ENCODE peak calls at places on chromosomes 11 and 22, in seven cellular contexts. One of them, this sample, is unnamed.

GRCh38 chr22:32355760-32356159 is 1.9 kb upstream of the RFPL3 start:
- DNase-seq in RPMI7951: no peak
- DNase-seq in HFF-Myc: no peak
- DNase-seq in activated naive CD4-positive, alpha-beta T cell treated with anti-CD3 and anti-CD28 coated beads for 36 hours: peak
- DNase-seq in thoracic aorta: no peak
- DNase-seq in PC-9: peak
- DNase-seq in lung: no peak
- DNase-seq in this sample: no peak

GRCh38 chr11:61079416-61080150 is 22.7 kb upstream of the CD5 start:
- DNase-seq in RPMI7951: no peak
- DNase-seq in HFF-Myc: no peak
- DNase-seq in activated naive CD4-positive, alpha-beta T cell treated with anti-CD3 and anti-CD28 coated beads for 36 hours: peak
- DNase-seq in thoracic aorta: no peak
- DNase-seq in PC-9: no peak
- DNase-seq in lung: no peak
- DNase-seq in this sample: no peak

GRCh38 chr22:39408173-39408572 is 8.6 kb downstream of the TAB1 start:
- DNase-seq in RPMI7951: no peak
- DNase-seq in HFF-Myc: no peak
- DNase-seq in activated naive CD4-positive, alpha-beta T cell treated with anti-CD3 and anti-CD28 coated beads for 36 hours: no peak
- DNase-seq in thoracic aorta: no peak
- DNase-seq in PC-9: no peak
- DNase-seq in lung: no peak
- DNase-seq in this sample: no peak

GRCh38 chr11:127733552-127733951 is 733.0 kb upstream of the KIRREL3 start:
- DNase-seq in RPMI7951: no peak
- DNase-seq in HFF-Myc: no peak
- DNase-seq in activated naive CD4-positive, alpha-beta T cell treated with anti-CD3 and anti-CD28 coated beads for 36 hours: no peak
- DNase-seq in thoracic aorta: no peak
- DNase-seq in PC-9: no peak
- DNase-seq in lung: no peak
- DNase-seq in this sample: no peak

GRCh38 chr11:95092549-95093324 is 3.1 kb downstream of the ENDOD1 start:
- DNase-seq in RPMI7951: peak
- DNase-seq in HFF-Myc: no peak
- DNase-seq in activated naive CD4-positive, alpha-beta T cell treated with anti-CD3 and anti-CD28 coated beads for 36 hours: peak
- DNase-seq in thoracic aorta: no peak
- DNase-seq in PC-9: peak
- DNase-seq in lung: no peak
- DNase-seq in this sample: no peak

GRCh38 chr22:23072035-23072910 is 2.0 kb downstream of the GNAZ start:
- DNase-seq in RPMI7951: no peak
- DNase-seq in HFF-Myc: no peak
- DNase-seq in activated naive CD4-positive, alpha-beta T cell treated with anti-CD3 and anti-CD28 coated beads for 36 hours: no peak
- DNase-seq in thoracic aorta: no peak
- DNase-seq in PC-9: no peak
- DNase-seq in lung: no peak
- DNase-seq in this sample: no peak

GRCh38 chr11:118979434-118979833 is 7.9 kb downstream of the FOXR1 start:
- DNase-seq in RPMI7951: no peak
- DNase-seq in HFF-Myc: no peak
- DNase-seq in activated naive CD4-positive, alpha-beta T cell treated with anti-CD3 and anti-CD28 coated beads for 36 hours: no peak
- DNase-seq in thoracic aorta: no peak
- DNase-seq in PC-9: no peak
- DNase-seq in lung: no peak
- DNase-seq in this sample: peak

GRCh38 chr22:43566021-43566420 is 154.2 kb downstream of the MPPED1 start:
- DNase-seq in RPMI7951: peak
- DNase-seq in HFF-Myc: no peak
- DNase-seq in activated naive CD4-positive, alpha-beta T cell treated with anti-CD3 and anti-CD28 coated beads for 36 hours: no peak
- DNase-seq in thoracic aorta: no peak
- DNase-seq in PC-9: no peak
- DNase-seq in lung: no peak
- DNase-seq in this sample: no peak

GRCh38 chr11:69234171-69234570 is 59.8 kb upstream of the MYEOV start:
- DNase-seq in RPMI7951: no peak
- DNase-seq in HFF-Myc: no peak
- DNase-seq in activated naive CD4-positive, alpha-beta T cell treated with anti-CD3 and anti-CD28 coated beads for 36 hours: no peak
- DNase-seq in thoracic aorta: no peak
- DNase-seq in PC-9: no peak
- DNase-seq in lung: no peak
- DNase-seq in this sample: peak

GRCh38 chr11:67996622-67997459 is 7.1 kb downstream of the UNC93B1 start:
- DNase-seq in RPMI7951: no peak
- DNase-seq in HFF-Myc: no peak
- DNase-seq in activated naive CD4-positive, alpha-beta T cell treated with anti-CD3 and anti-CD28 coated beads for 36 hours: peak
- DNase-seq in thoracic aorta: no peak
- DNase-seq in PC-9: peak
- DNase-seq in lung: peak
- DNase-seq in this sample: peak

GRCh38 chr22:22818861-22819855 is 68.5 kb upstream of the IGLL5 start:
- DNase-seq in RPMI7951: no peak
- DNase-seq in HFF-Myc: no peak
- DNase-seq in activated naive CD4-positive, alpha-beta T cell treated with anti-CD3 and anti-CD28 coated beads for 36 hours: peak
- DNase-seq in thoracic aorta: no peak
- DNase-seq in PC-9: no peak
- DNase-seq in lung: no peak
- DNase-seq in this sample: no peak

GRCh38 chr11:102760355-102761035 is 19.9 kb downstream of the MMP10 start:
- DNase-seq in RPMI7951: peak
- DNase-seq in HFF-Myc: peak
- DNase-seq in activated naive CD4-positive, alpha-beta T cell treated with anti-CD3 and anti-CD28 coated beads for 36 hours: no peak
- DNase-seq in thoracic aorta: no peak
- DNase-seq in PC-9: peak
- DNase-seq in lung: no peak
- DNase-seq in this sample: no peak

GRCh38 chr11:10927533-10927932 is 69.7 kb upstream of the ZBED5 start:
- DNase-seq in RPMI7951: no peak
- DNase-seq in HFF-Myc: no peak
- DNase-seq in activated naive CD4-positive, alpha-beta T cell treated with anti-CD3 and anti-CD28 coated beads for 36 hours: no peak
- DNase-seq in thoracic aorta: no peak
- DNase-seq in PC-9: peak
- DNase-seq in lung: no peak
- DNase-seq in this sample: no peak

GRCh38 chr11:61071208-61071681 is 31.0 kb upstream of the CD5 start:
- DNase-seq in RPMI7951: no peak
- DNase-seq in HFF-Myc: no peak
- DNase-seq in activated naive CD4-positive, alpha-beta T cell treated with anti-CD3 and anti-CD28 coated beads for 36 hours: peak
- DNase-seq in thoracic aorta: no peak
- DNase-seq in PC-9: no peak
- DNase-seq in lung: no peak
- DNase-seq in this sample: no peak

GRCh38 chr11:75432911-75433321 is at the start of gene KLHL35:
- DNase-seq in RPMI7951: no peak
- DNase-seq in HFF-Myc: no peak
- DNase-seq in activated naive CD4-positive, alpha-beta T cell treated with anti-CD3 and anti-CD28 coated beads for 36 hours: no peak
- DNase-seq in thoracic aorta: no peak
- DNase-seq in PC-9: no peak
- DNase-seq in lung: no peak
- DNase-seq in this sample: peak

GRCh38 chr22:20720692-20721408 is 53.1 kb upstream of the SERPIND1 start:
- DNase-seq in RPMI7951: no peak
- DNase-seq in HFF-Myc: no peak
- DNase-seq in activated naive CD4-positive, alpha-beta T cell treated with anti-CD3 and anti-CD28 coated beads for 36 hours: no peak
- DNase-seq in thoracic aorta: no peak
- DNase-seq in PC-9: no peak
- DNase-seq in lung: no peak
- DNase-seq in this sample: no peak

GRCh38 chr22:27667121-27667843 is 134.3 kb downstream of the MN1 start:
- DNase-seq in RPMI7951: peak
- DNase-seq in HFF-Myc: no peak
- DNase-seq in activated naive CD4-positive, alpha-beta T cell treated with anti-CD3 and anti-CD28 coated beads for 36 hours: no peak
- DNase-seq in thoracic aorta: no peak
- DNase-seq in PC-9: no peak
- DNase-seq in lung: no peak
- DNase-seq in this sample: no peak

GRCh38 chr22:26718905-26719304 is 61.5 kb downstream of the MIAT start:
- DNase-seq in RPMI7951: peak
- DNase-seq in HFF-Myc: peak
- DNase-seq in activated naive CD4-positive, alpha-beta T cell treated with anti-CD3 and anti-CD28 coated beads for 36 hours: no peak
- DNase-seq in thoracic aorta: no peak
- DNase-seq in PC-9: peak
- DNase-seq in lung: no peak
- DNase-seq in this sample: no peak

GRCh38 chr22:49587987-49588386 is 239.7 kb downstream of the BRD1 start:
- DNase-seq in RPMI7951: no peak
- DNase-seq in HFF-Myc: no peak
- DNase-seq in activated naive CD4-positive, alpha-beta T cell treated with anti-CD3 and anti-CD28 coated beads for 36 hours: no peak
- DNase-seq in thoracic aorta: no peak
- DNase-seq in PC-9: no peak
- DNase-seq in lung: no peak
- DNase-seq in this sample: no peak

GRCh38 chr11:30826911-30827310 is 240.8 kb upstream of the MPPED2 start:
- DNase-seq in RPMI7951: no peak
- DNase-seq in HFF-Myc: no peak
- DNase-seq in activated naive CD4-positive, alpha-beta T cell treated with anti-CD3 and anti-CD28 coated beads for 36 hours: no peak
- DNase-seq in thoracic aorta: no peak
- DNase-seq in PC-9: no peak
- DNase-seq in lung: no peak
- DNase-seq in this sample: no peak

GRCh38 chr22:38719196-38719595 is 13.5 kb downstream of the GTPBP1 start:
- DNase-seq in RPMI7951: no peak
- DNase-seq in HFF-Myc: no peak
- DNase-seq in activated naive CD4-positive, alpha-beta T cell treated with anti-CD3 and anti-CD28 coated beads for 36 hours: no peak
- DNase-seq in thoracic aorta: no peak
- DNase-seq in PC-9: no peak
- DNase-seq in lung: no peak
- DNase-seq in this sample: no peak

GRCh38 chr22:30871391-30872281 is 96.9 kb downstream of the MORC2 start:
- DNase-seq in RPMI7951: no peak
- DNase-seq in HFF-Myc: no peak
- DNase-seq in activated naive CD4-positive, alpha-beta T cell treated with anti-CD3 and anti-CD28 coated beads for 36 hours: no peak
- DNase-seq in thoracic aorta: no peak
- DNase-seq in PC-9: no peak
- DNase-seq in lung: no peak
- DNase-seq in this sample: peak

GRCh38 chr11:131274233-131274632 is 96.2 kb upstream of the NTM start:
- DNase-seq in RPMI7951: no peak
- DNase-seq in HFF-Myc: no peak
- DNase-seq in activated naive CD4-positive, alpha-beta T cell treated with anti-CD3 and anti-CD28 coated beads for 36 hours: no peak
- DNase-seq in thoracic aorta: no peak
- DNase-seq in PC-9: no peak
- DNase-seq in lung: no peak
- DNase-seq in this sample: no peak

GRCh38 chr11:84291996-84292395 is 1005.8 kb upstream of the CCDC90B start:
- DNase-seq in RPMI7951: no peak
- DNase-seq in HFF-Myc: no peak
- DNase-seq in activated naive CD4-positive, alpha-beta T cell treated with anti-CD3 and anti-CD28 coated beads for 36 hours: no peak
- DNase-seq in thoracic aorta: no peak
- DNase-seq in PC-9: no peak
- DNase-seq in lung: no peak
- DNase-seq in this sample: no peak

GRCh38 chr11:17371614-17372013 is 16.8 kb downstream of the KCNJ11 start:
- DNase-seq in RPMI7951: peak
- DNase-seq in HFF-Myc: no peak
- DNase-seq in activated naive CD4-positive, alpha-beta T cell treated with anti-CD3 and anti-CD28 coated beads for 36 hours: no peak
- DNase-seq in thoracic aorta: no peak
- DNase-seq in PC-9: peak
- DNase-seq in lung: no peak
- DNase-seq in this sample: no peak

GRCh38 chr11:123754101-123754568 is at the start of gene OR6X1:
- DNase-seq in RPMI7951: no peak
- DNase-seq in HFF-Myc: no peak
- DNase-seq in activated naive CD4-positive, alpha-beta T cell treated with anti-CD3 and anti-CD28 coated beads for 36 hours: no peak
- DNase-seq in thoracic aorta: no peak
- DNase-seq in PC-9: no peak
- DNase-seq in lung: no peak
- DNase-seq in this sample: no peak

GRCh38 chr11:123653997-123654565 is 343 bp downstream of the SCN3B start:
- DNase-seq in RPMI7951: peak
- DNase-seq in HFF-Myc: no peak
- DNase-seq in activated naive CD4-positive, alpha-beta T cell treated with anti-CD3 and anti-CD28 coated beads for 36 hours: peak
- DNase-seq in thoracic aorta: no peak
- DNase-seq in PC-9: no peak
- DNase-seq in lung: peak
- DNase-seq in this sample: peak

GRCh38 chr11:69424748-69425147 is 56.7 kb upstream of the LINC01488 start:
- DNase-seq in RPMI7951: no peak
- DNase-seq in HFF-Myc: no peak
- DNase-seq in activated naive CD4-positive, alpha-beta T cell treated with anti-CD3 and anti-CD28 coated beads for 36 hours: no peak
- DNase-seq in thoracic aorta: no peak
- DNase-seq in PC-9: no peak
- DNase-seq in lung: no peak
- DNase-seq in this sample: no peak

GRCh38 chr11:43521471-43521870 is 159.1 kb upstream of the HSD17B12 start:
- DNase-seq in RPMI7951: no peak
- DNase-seq in HFF-Myc: no peak
- DNase-seq in activated naive CD4-positive, alpha-beta T cell treated with anti-CD3 and anti-CD28 coated beads for 36 hours: no peak
- DNase-seq in thoracic aorta: no peak
- DNase-seq in PC-9: no peak
- DNase-seq in lung: no peak
- DNase-seq in this sample: no peak

GRCh38 chr22:27706489-27706888 is 95.1 kb downstream of the MN1 start:
- DNase-seq in RPMI7951: no peak
- DNase-seq in HFF-Myc: no peak
- DNase-seq in activated naive CD4-positive, alpha-beta T cell treated with anti-CD3 and anti-CD28 coated beads for 36 hours: no peak
- DNase-seq in thoracic aorta: no peak
- DNase-seq in PC-9: no peak
- DNase-seq in lung: no peak
- DNase-seq in this sample: no peak

GRCh38 chr11:109291553-109291952 is 130.4 kb upstream of the C11orf87 start:
- DNase-seq in RPMI7951: no peak
- DNase-seq in HFF-Myc: no peak
- DNase-seq in activated naive CD4-positive, alpha-beta T cell treated with anti-CD3 and anti-CD28 coated beads for 36 hours: no peak
- DNase-seq in thoracic aorta: no peak
- DNase-seq in PC-9: no peak
- DNase-seq in lung: no peak
- DNase-seq in this sample: no peak

GRCh38 chr11:65493367-65494176 is 5.3 kb upstream of the MALAT1 start:
- DNase-seq in RPMI7951: peak
- DNase-seq in HFF-Myc: no peak
- DNase-seq in activated naive CD4-positive, alpha-beta T cell treated with anti-CD3 and anti-CD28 coated beads for 36 hours: no peak
- DNase-seq in thoracic aorta: peak
- DNase-seq in PC-9: peak
- DNase-seq in lung: peak
- DNase-seq in this sample: peak

GRCh38 chr22:34880667-34881066 is 185.3 kb upstream of the ISX start:
- DNase-seq in RPMI7951: peak
- DNase-seq in HFF-Myc: no peak
- DNase-seq in activated naive CD4-positive, alpha-beta T cell treated with anti-CD3 and anti-CD28 coated beads for 36 hours: no peak
- DNase-seq in thoracic aorta: no peak
- DNase-seq in PC-9: no peak
- DNase-seq in lung: no peak
- DNase-seq in this sample: no peak

GRCh38 chr11:122524532-122524882 is 131.0 kb upstream of the UBASH3B start:
- DNase-seq in RPMI7951: no peak
- DNase-seq in HFF-Myc: peak
- DNase-seq in activated naive CD4-positive, alpha-beta T cell treated with anti-CD3 and anti-CD28 coated beads for 36 hours: no peak
- DNase-seq in thoracic aorta: no peak
- DNase-seq in PC-9: no peak
- DNase-seq in lung: no peak
- DNase-seq in this sample: peak

GRCh38 chr11:125343732-125344131 is 152.3 kb downstream of the FEZ1 start:
- DNase-seq in RPMI7951: peak
- DNase-seq in HFF-Myc: no peak
- DNase-seq in activated naive CD4-positive, alpha-beta T cell treated with anti-CD3 and anti-CD28 coated beads for 36 hours: no peak
- DNase-seq in thoracic aorta: no peak
- DNase-seq in PC-9: no peak
- DNase-seq in lung: no peak
- DNase-seq in this sample: no peak

GRCh38 chr11:34309970-34310369 is 47.8 kb downstream of the ABTB2 start:
- DNase-seq in RPMI7951: no peak
- DNase-seq in HFF-Myc: no peak
- DNase-seq in activated naive CD4-positive, alpha-beta T cell treated with anti-CD3 and anti-CD28 coated beads for 36 hours: no peak
- DNase-seq in thoracic aorta: no peak
- DNase-seq in PC-9: no peak
- DNase-seq in lung: no peak
- DNase-seq in this sample: no peak

GRCh38 chr11:100709233-100709999 is 22.3 kb downstream of the ARHGAP42 start:
- DNase-seq in RPMI7951: peak
- DNase-seq in HFF-Myc: no peak
- DNase-seq in activated naive CD4-positive, alpha-beta T cell treated with anti-CD3 and anti-CD28 coated beads for 36 hours: no peak
- DNase-seq in thoracic aorta: no peak
- DNase-seq in PC-9: peak
- DNase-seq in lung: no peak
- DNase-seq in this sample: no peak

GRCh38 chr11:109527496-109527895 is 105.5 kb downstream of the C11orf87 start:
- DNase-seq in RPMI7951: no peak
- DNase-seq in HFF-Myc: no peak
- DNase-seq in activated naive CD4-positive, alpha-beta T cell treated with anti-CD3 and anti-CD28 coated beads for 36 hours: no peak
- DNase-seq in thoracic aorta: no peak
- DNase-seq in PC-9: no peak
- DNase-seq in lung: no peak
- DNase-seq in this sample: no peak